ENCODE peak calls at places on chromosome 18, in ten cellular contexts. A, W, F, U, E, P, Q, V, S and H are unnamed samples.
A peak's percentile ranks its signal among the peaks of the same experiment; 100 is the strongest.

GRCh38 chr18:8052237-8052701 is 485.2 kb downstream of the PTPRM start:
- DNase-seq in A (no peak), W (no peak), F (no peak), U (peak; percentile 27), E (peak; percentile 57), P (peak; percentile 5), Q (peak; percentile 10), V (no peak), S (no peak), H (peak; percentile 10)

GRCh38 chr18:51236225-51236624 is 38.7 kb upstream of the MEX3C start:
- DNase-seq in A (peak; percentile 31), W (no peak), F (no peak), U (peak; percentile 22), E (peak; percentile 42), P (peak; percentile 48), Q (no peak), V (no peak), S (peak; percentile 70), H (no peak)

GRCh38 chr18:62611395-62612241 is 88.8 kb downstream of the ZCCHC2 start:
- DNase-seq in A (no peak), W (no peak), F (no peak), U (no peak), E (no peak), P (no peak), Q (no peak), V (no peak), S (no peak), H (peak; percentile 42)

GRCh38 chr18:62933261-62933887 is 218.0 kb downstream of the PHLPP1 start:
- DNase-seq in A (no peak), W (no peak), F (no peak), U (peak; percentile 19), E (no peak), P (no peak), Q (no peak), V (no peak), S (no peak), H (no peak)

GRCh38 chr18:8751692-8752091 is 46.3 kb downstream of the MTCL1 start:
- DNase-seq in A (no peak), W (no peak), F (no peak), U (no peak), E (no peak), P (no peak), Q (no peak), V (no peak), S (no peak), H (no peak)

GRCh38 chr18:43625582-43625981 is 348.3 kb upstream of the SYT4 start:
- DNase-seq in A (no peak), W (no peak), F (no peak), U (no peak), E (no peak), P (no peak), Q (no peak), V (peak; percentile 6), S (no peak), H (no peak)

GRCh38 chr18:57841568-57841967 is 38.5 kb upstream of the ATP8B1 start:
- DNase-seq in A (no peak), W (no peak), F (no peak), U (no peak), E (no peak), P (no peak), Q (no peak), V (no peak), S (no peak), H (no peak)

GRCh38 chr18:4987452-4988405 is 209.3 kb downstream of the AKAIN1 start:
- DNase-seq in A (no peak), W (no peak), F (no peak), U (no peak), E (no peak), P (no peak), Q (no peak), V (no peak), S (no peak), H (peak; percentile 40)

DNA sequence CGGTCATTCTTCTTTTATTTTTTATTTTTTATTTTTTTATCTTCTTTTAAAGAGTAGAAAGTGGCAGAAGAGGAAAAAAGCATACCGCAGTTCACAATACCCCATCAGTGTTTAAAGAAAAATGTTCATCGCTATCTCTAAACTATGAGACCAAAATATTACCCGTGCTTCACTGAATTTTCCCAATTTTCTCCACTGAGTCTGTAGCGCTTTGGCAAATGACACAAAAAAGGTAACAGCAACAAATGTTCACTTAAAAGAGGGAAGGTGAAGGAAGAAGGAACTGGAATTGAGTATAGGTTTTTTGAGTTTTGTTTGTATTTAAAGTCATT is 15.1 kb upstream of the RIOK3 start:
- DNase-seq in A (no peak), W (no peak), F (no peak), U (no peak), E (no peak), P (no peak), Q (no peak), V (no peak), S (no peak), H (no peak)
- H3K9me2 ChIP-seq in A (no peaks in the 10 kb centered on the region), W (no peaks in the 10 kb centered on the region), F (no peaks in the 10 kb centered on the region), U (no peaks in the 10 kb centered on the region), E (no peaks in the 10 kb centered on the region), P (no peaks in the 10 kb centered on the region), Q (no peaks in the 10 kb centered on the region), V (no peaks in the 10 kb centered on the region), S (no peaks in the 10 kb centered on the region), H (no peaks in the 10 kb centered on the region)

DNA sequence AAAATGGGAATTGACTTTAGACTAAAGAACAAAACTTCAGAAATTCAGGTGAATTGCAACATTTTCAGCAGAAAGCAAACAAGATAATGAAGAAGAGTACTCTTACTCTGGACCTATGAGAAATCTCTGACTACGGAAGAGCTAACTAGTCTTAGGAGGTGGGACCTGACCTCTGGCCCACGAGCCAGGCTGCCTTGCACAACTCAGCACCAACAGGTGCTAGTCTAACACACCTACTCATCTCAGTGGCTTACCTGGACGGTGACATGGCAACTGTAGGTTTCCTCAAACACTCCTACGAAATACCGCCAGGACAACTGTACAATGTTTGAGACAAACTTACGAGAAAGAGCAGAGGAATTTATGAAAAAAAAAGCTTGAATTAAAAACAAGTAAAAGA is 3.1 kb upstream of the DSC3 start:
- DNase-seq in A (no peak), W (no peak), F (no peak), U (no peak), E (no peak), P (no peak), Q (no peak), V (no peak), S (no peak), H (no peak)
- H3K9me2 ChIP-seq in A (no peaks in the 10 kb centered on the region), W (no peaks in the 10 kb centered on the region), F (no peaks in the 10 kb centered on the region), U (no peaks in the 10 kb centered on the region), E (no peaks in the 10 kb centered on the region), P (no peaks in the 10 kb centered on the region), Q (no peaks in the 10 kb centered on the region), V (no peaks in the 10 kb centered on the region), S (no peaks in the 10 kb centered on the region), H (peaks cover 6% of the 10 kb centered on the region)

GRCh38 chr18:49109565-49110251 is 158.9 kb upstream of the SMAD7 start:
- DNase-seq in A (no peak), W (no peak), F (no peak), U (no peak), E (no peak), P (no peak), Q (no peak), V (no peak), S (no peak), H (no peak)

GRCh38 chr18:49112664-49113063 is 161.9 kb upstream of the SMAD7 start:
- DNase-seq in A (no peak), W (no peak), F (no peak), U (no peak), E (no peak), P (no peak), Q (no peak), V (no peak), S (no peak), H (no peak)

GRCh38 chr18:49114556-49114955 is 163.8 kb upstream of the SMAD7 start:
- DNase-seq in A (no peak), W (no peak), F (peak; percentile 2), U (no peak), E (no peak), P (no peak), Q (no peak), V (no peak), S (no peak), H (no peak)

GRCh38 chr18:49112031-49112430 is 161.3 kb upstream of the SMAD7 start:
- DNase-seq in A (no peak), W (no peak), F (peak; percentile 5), U (no peak), E (no peak), P (no peak), Q (no peak), V (no peak), S (no peak), H (peak; percentile 53)

GRCh38 chr18:49111191-49111988 is 160.6 kb upstream of the SMAD7 start:
- DNase-seq in A (no peak), W (no peak), F (no peak), U (no peak), E (peak; percentile 10), P (no peak), Q (no peak), V (peak; percentile 20), S (no peak), H (no peak)
- H3K9me2 ChIP-seq in A (no peaks in the 10 kb centered on the region), W (no peaks in the 10 kb centered on the region), F (no peaks in the 10 kb centered on the region), U (no peaks in the 10 kb centered on the region), E (no peaks in the 10 kb centered on the region), P (no peaks in the 10 kb centered on the region), Q (no peaks in the 10 kb centered on the region), V (no peaks in the 10 kb centered on the region), S (no peaks in the 10 kb centered on the region), H (no peaks in the 10 kb centered on the region)

GRCh38 chr18:74732380-74732779 is 134.7 kb downstream of the ZNF407 start:
- DNase-seq in A (no peak), W (no peak), F (no peak), U (no peak), E (no peak), P (no peak), Q (no peak), V (no peak), S (no peak), H (no peak)

GRCh38 chr18:74731097-74731496 is 133.4 kb downstream of the ZNF407 start:
- DNase-seq in A (no peak), W (no peak), F (no peak), U (peak; percentile 79), E (peak; percentile 85), P (peak; percentile 16), Q (no peak), V (no peak), S (no peak), H (no peak)

GRCh38 chr18:74733592-74733991 is 135.9 kb downstream of the ZNF407 start:
- DNase-seq in A (no peak), W (no peak), F (no peak), U (no peak), E (no peak), P (no peak), Q (no peak), V (no peak), S (peak; percentile 58), H (no peak)

GRCh38 chr18:74728586-74728985 is 130.9 kb downstream of the ZNF407 start:
- DNase-seq in A (no peak), W (no peak), F (no peak), U (no peak), E (no peak), P (no peak), Q (no peak), V (no peak), S (no peak), H (no peak)

DNA sequence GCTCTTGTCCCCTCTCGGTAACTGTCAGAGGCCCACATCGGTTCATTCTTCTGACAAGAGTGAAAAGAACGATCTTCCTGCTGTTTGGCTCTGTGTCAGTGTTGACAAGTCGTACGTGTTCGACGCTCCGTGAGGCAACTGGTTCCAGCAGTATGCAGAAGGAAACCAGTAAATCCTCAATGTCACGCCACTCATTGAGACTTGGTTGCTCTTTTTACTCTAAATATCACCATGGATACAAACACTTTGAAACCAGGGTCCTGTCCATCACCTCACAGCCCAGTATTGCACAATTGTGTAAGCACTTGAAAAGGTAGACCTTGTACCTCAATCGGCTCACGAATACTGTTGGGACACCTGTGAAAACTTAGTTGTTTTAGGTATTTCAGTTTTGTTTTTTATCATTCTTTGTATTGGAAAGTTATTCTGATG is 136.4 kb downstream of the ZNF407 start:
- DNase-seq in A (no peak), W (no peak), F (no peak), U (no peak), E (no peak), P (no peak), Q (no peak), V (no peak), S (peak; percentile 20), H (no peak)
- H3K9me2 ChIP-seq in A (no peaks in the 10 kb centered on the region), W (no peaks in the 10 kb centered on the region), F (no peaks in the 10 kb centered on the region), U (no peaks in the 10 kb centered on the region), E (no peaks in the 10 kb centered on the region), P (peaks cover 6% of the 10 kb centered on the region), Q (no peaks in the 10 kb centered on the region), V (no peaks in the 10 kb centered on the region), S (no peaks in the 10 kb centered on the region), H (no peaks in the 10 kb centered on the region)